ENCODE peak calls at places on chromosome 3, in five cellular contexts. U is GM23338; E is CD8-positive, alpha-beta T cell; W is transverse colon; X is heart right ventricle. P is an unnamed sample. For H3K4me1 and H3K36me3, the result is how much of the 10 kb centered on the place peaks cover.

GRCh38 chr3:147318900-147319299 is 87.4 kb downstream of the ZIC4 start:
- DNase-seq in U (peak), E (no peak), W (no peak), X (no peak), P (no peak)

GRCh38 chr3:48474619-48475018 is 28.1 kb downstream of the ATRIP start:
- DNase-seq in U (peak), E (no peak), W (no peak), X (no peak), P (no peak)

GRCh38 chr3:98885851-98886250 is 15.6 kb downstream of the DCBLD2 start:
- DNase-seq in U (no peak), E (no peak), W (no peak), X (no peak), P (no peak)

GRCh38 chr3:161913786-161914389 is 417.3 kb downstream of the OTOL1 start:
- DNase-seq in U (no peak), E (no peak), W (no peak), X (no peak), P (no peak)

GRCh38 chr3:109899930-109900329 is 562.6 kb upstream of the DPPA4 start:
- DNase-seq in U (no peak), E (no peak), W (no peak), X (no peak), P (no peak)

GRCh38 chr3:107206141-107206540 is 171.1 kb upstream of the CCDC54 start:
- DNase-seq in U (peak), E (no peak), W (no peak), X (peak), P (no peak)

GRCh38 chr3:37320276-37320675 is 145.9 kb upstream of the LRRFIP2 start:
- DNase-seq in U (no peak), E (no peak), W (no peak), X (no peak), P (no peak)

GRCh38 chr3:170321326-170322034 is 36.0 kb upstream of the SKIL start:
- DNase-seq in U (no peak), E (no peak), W (no peak), X (no peak), P (no peak)

GRCh38 chr3:4935347-4935746 is 43.9 kb upstream of the BHLHE40 start:
- DNase-seq in U (no peak), E (no peak), W (no peak), X (no peak), P (no peak)

GRCh38 chr3:136250862-136251460 is 821 bp downstream of the PCCB start:
- DNase-seq in U (peak), E (peak), W (peak), X (peak), P (peak)

GRCh38 chr3:150022406-150023238 is 51.9 kb upstream of the PFN2 start:
- DNase-seq in U (no peak), E (no peak), W (peak), X (no peak), P (peak)

GRCh38 chr3:110026421-110026820 is 689.1 kb upstream of the DPPA4 start:
- DNase-seq in U (no peak), E (no peak), W (no peak), X (no peak), P (no peak)

GRCh38 chr3:32220006-32220405 is 18.5 kb upstream of the CMTM8 start:
- DNase-seq in U (no peak), E (no peak), W (no peak), X (no peak), P (no peak)

GRCh38 chr3:187040637-187041361 is 98.5 kb downstream of the RPL39L start:
- DNase-seq in U (no peak), E (no peak), W (no peak), X (no peak), P (peak)

GRCh38 chr3:27943106-27943505 is 221.0 kb upstream of the EOMES start:
- DNase-seq in U (peak), E (no peak), W (no peak), X (no peak), P (no peak)

GRCh38 chr3:5275529-5275928 is 88.0 kb downstream of the EDEM1 start:
- DNase-seq in U (no peak), E (no peak), W (no peak), X (no peak), P (no peak)

GRCh38 chr3:99502871-99503270 is 135.5 kb upstream of the COL8A1 start:
- DNase-seq in U (no peak), E (no peak), W (no peak), X (no peak), P (no peak)

GRCh38 chr3:56855856-56856538 is 54.2 kb upstream of the ARHGEF3 start:
- DNase-seq in U (peak), E (peak), W (peak), X (peak), P (peak)

GRCh38 chr3:126542340-126543241 is 16.1 kb downstream of the C3orf22 start:
- DNase-seq in U (no peak), E (no peak), W (peak), X (no peak), P (no peak)

GRCh38 chr3:193984378-193984777 is 151.6 kb upstream of the HES1 start:
- DNase-seq in U (no peak), E (no peak), W (no peak), X (no peak), P (no peak)

GRCh38 chr3:178629430-178630178 is 93.4 kb downstream of the KCNMB2 start:
- DNase-seq in U (no peak), E (no peak), W (no peak), X (no peak), P (no peak)

GRCh38 chr3:147618636-147619035 is 209.5 kb downstream of the ZIC1 start:
- DNase-seq in U (peak), E (no peak), W (no peak), X (no peak), P (no peak)

GRCh38 chr3:113285741-113286140 is 74.4 kb downstream of the BOC start:
- DNase-seq in U (no peak), E (no peak), W (no peak), X (no peak), P (no peak)

GRCh38 chr3:113287111-113287817 is 75.9 kb downstream of the BOC start:
- DNase-seq in U (no peak), E (no peak), W (no peak), X (no peak), P (no peak)

GRCh38 chr3:113285226-113285625 is 73.9 kb downstream of the BOC start:
- DNase-seq in U (no peak), E (no peak), W (no peak), X (no peak), P (no peak)

GRCh38 chr3:113286524-113286923 is 75.2 kb downstream of the BOC start:
- DNase-seq in U (no peak), E (no peak), W (no peak), X (no peak), P (no peak)

GRCh38 chr3:113287818-113288648 is 76.7 kb downstream of the BOC start:
- DNase-seq in U (peak), E (peak), W (peak), X (peak), P (no peak)
- H3K4me3 ChIP-seq in U (no peak), E (no peak), W (no peak), X (no peak), P (no peak)

GRCh38 chr3:122945230-122945629 is 82.3 kb downstream of the SEMA5B start:
- DNase-seq in U (no peak), E (no peak), W (no peak), X (no peak), P (no peak)
- H3K4me1 ChIP-seq in U (under half), E (under half), W (under half), X (under half), P (under half)

GRCh38 chr3:171715155-171715554 is 95.1 kb downstream of the PLD1 start:
- DNase-seq in U (no peak), E (no peak), W (no peak), X (no peak), P (no peak)
- H3K36me3 ChIP-seq in U (under half), E (under half), W (under half), X (half or more), P (under half)

GRCh38 chr3:42980209-42980608 is 1.1 kb downstream of the GASK1A start:
- DNase-seq in U (peak), E (no peak), W (no peak), X (no peak), P (no peak)
- H3K4me3 ChIP-seq in U (peak), E (no peak), W (peak), X (peak), P (no peak)

DNA sequence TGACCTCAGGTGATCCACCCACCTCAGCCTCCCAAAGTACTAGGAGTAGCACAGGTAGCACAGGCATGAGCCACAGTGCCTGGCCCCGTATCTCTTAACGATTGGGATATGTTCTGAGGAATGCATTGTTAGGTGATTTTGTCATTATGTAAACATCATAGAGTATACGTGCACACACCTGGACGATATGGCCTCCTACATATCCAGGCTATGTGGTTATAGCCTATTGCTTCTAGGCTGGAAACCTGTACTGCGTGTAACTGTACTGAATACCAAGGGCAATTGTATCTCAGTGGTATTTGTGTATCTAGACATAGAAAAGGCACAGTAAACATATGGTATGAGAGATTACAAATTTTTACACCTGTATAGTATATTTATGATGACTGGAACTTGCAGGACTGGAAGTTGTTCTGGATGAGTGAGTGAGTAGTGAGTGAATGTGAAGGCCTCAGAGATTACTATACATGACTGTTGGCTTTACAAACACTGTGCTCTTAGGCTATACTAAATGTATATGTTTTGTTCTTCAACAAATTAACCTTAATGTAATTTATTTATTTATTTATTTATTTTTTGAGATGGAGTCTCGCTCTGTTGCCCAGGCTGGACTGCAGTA is 120.7 kb downstream of the MBNL1 start:
- DNase-seq in U (no peak), E (no peak), W (no peak), X (no peak), P (no peak)
- H3K4me1 ChIP-seq in U (half or more), E (half or more), W (half or more), X (half or more), P (under half)

P was measured in mucosa of descending colon.